ENCODE peak calls at places on chromosomes 4 and X, in five cellular contexts. One of them, this sample, is unnamed.

GRCh38 chrX:16671005-16671404 is 21.0 kb downstream of the S100G start:
- DNase-seq in coronary artery: no peak
- DNase-seq in CD8-positive, alpha-beta T cell: no peak
- DNase-seq in tibial nerve: peak
- DNase-seq in colonic mucosa: no peak
- DNase-seq in this sample: no peak

GRCh38 chr4:14520171-14520570 is 482.1 kb upstream of the CPEB2 start:
- DNase-seq in coronary artery: no peak
- DNase-seq in CD8-positive, alpha-beta T cell: no peak
- DNase-seq in tibial nerve: no peak
- DNase-seq in colonic mucosa: no peak
- DNase-seq in this sample: no peak

GRCh38 chr4:11514780-11515432 is 86.2 kb upstream of the HS3ST1 start:
- DNase-seq in coronary artery: no peak
- DNase-seq in CD8-positive, alpha-beta T cell: no peak
- DNase-seq in tibial nerve: no peak
- DNase-seq in colonic mucosa: no peak
- DNase-seq in this sample: no peak

GRCh38 chr4:145840162-145840768 is 98.4 kb downstream of the ZNF827 start:
- DNase-seq in coronary artery: no peak
- DNase-seq in CD8-positive, alpha-beta T cell: no peak
- DNase-seq in tibial nerve: no peak
- DNase-seq in colonic mucosa: no peak
- DNase-seq in this sample: peak

GRCh38 chrX:53317365-53318069 is 36.1 kb upstream of the IQSEC2 start:
- DNase-seq in coronary artery: no peak
- DNase-seq in CD8-positive, alpha-beta T cell: peak
- DNase-seq in tibial nerve: peak
- DNase-seq in colonic mucosa: peak
- DNase-seq in this sample: peak

GRCh38 chr4:35516102-35516501 is 728.2 kb downstream of the ARAP2 start:
- DNase-seq in coronary artery: no peak
- DNase-seq in CD8-positive, alpha-beta T cell: no peak
- DNase-seq in tibial nerve: no peak
- DNase-seq in colonic mucosa: no peak
- DNase-seq in this sample: no peak

GRCh38 chrX:69324851-69325250 is 159.6 kb upstream of the PJA1 start:
- DNase-seq in coronary artery: no peak
- DNase-seq in CD8-positive, alpha-beta T cell: peak
- DNase-seq in tibial nerve: no peak
- DNase-seq in colonic mucosa: no peak
- DNase-seq in this sample: no peak

GRCh38 chr4:174929346-174929745 is 11.2 kb downstream of the ADAM29 start:
- DNase-seq in coronary artery: no peak
- DNase-seq in CD8-positive, alpha-beta T cell: no peak
- DNase-seq in tibial nerve: no peak
- DNase-seq in colonic mucosa: no peak
- DNase-seq in this sample: no peak

GRCh38 chrX:128699716-128700285 is 647.6 kb upstream of the ACTRT1 start:
- DNase-seq in coronary artery: no peak
- DNase-seq in CD8-positive, alpha-beta T cell: no peak
- DNase-seq in tibial nerve: no peak
- DNase-seq in colonic mucosa: no peak
- DNase-seq in this sample: no peak

GRCh38 chr4:94410678-94411206 is 41.0 kb upstream of the PDLIM5 start:
- DNase-seq in coronary artery: peak
- DNase-seq in CD8-positive, alpha-beta T cell: no peak
- DNase-seq in tibial nerve: peak
- DNase-seq in colonic mucosa: no peak
- DNase-seq in this sample: no peak

GRCh38 chr4:167918077-167918476 is 174.3 kb upstream of the ANXA10 start:
- DNase-seq in coronary artery: no peak
- DNase-seq in CD8-positive, alpha-beta T cell: no peak
- DNase-seq in tibial nerve: no peak
- DNase-seq in colonic mucosa: no peak
- DNase-seq in this sample: no peak

GRCh38 chr4:185742766-185743165 is 69.2 kb downstream of the SORBS2 start:
- DNase-seq in coronary artery: no peak
- DNase-seq in CD8-positive, alpha-beta T cell: no peak
- DNase-seq in tibial nerve: no peak
- DNase-seq in colonic mucosa: no peak
- DNase-seq in this sample: no peak

GRCh38 chr4:61245321-61245720 is 45.2 kb downstream of the ADGRL3 start:
- DNase-seq in coronary artery: no peak
- DNase-seq in CD8-positive, alpha-beta T cell: no peak
- DNase-seq in tibial nerve: no peak
- DNase-seq in colonic mucosa: no peak
- DNase-seq in this sample: no peak

GRCh38 chr4:36651253-36651652 is 369.8 kb downstream of the DTHD1 start:
- DNase-seq in coronary artery: no peak
- DNase-seq in CD8-positive, alpha-beta T cell: no peak
- DNase-seq in tibial nerve: no peak
- DNase-seq in colonic mucosa: no peak
- DNase-seq in this sample: no peak

GRCh38 chr4:3911252-3911856 is 145.2 kb downstream of the ADRA2C start:
- DNase-seq in coronary artery: no peak
- DNase-seq in CD8-positive, alpha-beta T cell: no peak
- DNase-seq in tibial nerve: no peak
- DNase-seq in colonic mucosa: no peak
- DNase-seq in this sample: no peak

GRCh38 chrX:119570351-119570835 is 4.0 kb upstream of the UBE2A start:
- DNase-seq in coronary artery: no peak
- DNase-seq in CD8-positive, alpha-beta T cell: no peak
- DNase-seq in tibial nerve: no peak
- DNase-seq in colonic mucosa: no peak
- DNase-seq in this sample: no peak

GRCh38 chr4:38091636-38092035 is 131.4 kb downstream of the PTTG2 start:
- DNase-seq in coronary artery: no peak
- DNase-seq in CD8-positive, alpha-beta T cell: no peak
- DNase-seq in tibial nerve: no peak
- DNase-seq in colonic mucosa: no peak
- DNase-seq in this sample: no peak

GRCh38 chr4:150305995-150306394 is 227.8 kb downstream of the DCLK2 start:
- DNase-seq in coronary artery: no peak
- DNase-seq in CD8-positive, alpha-beta T cell: no peak
- DNase-seq in tibial nerve: no peak
- DNase-seq in colonic mucosa: no peak
- DNase-seq in this sample: no peak

GRCh38 chr4:22942920-22943559 is 250.3 kb downstream of the GBA3 start:
- DNase-seq in coronary artery: no peak
- DNase-seq in CD8-positive, alpha-beta T cell: no peak
- DNase-seq in tibial nerve: no peak
- DNase-seq in colonic mucosa: no peak
- DNase-seq in this sample: no peak

GRCh38 chr4:138209094-138209493 is 33.1 kb downstream of the SLC7A11 start:
- DNase-seq in coronary artery: no peak
- DNase-seq in CD8-positive, alpha-beta T cell: no peak
- DNase-seq in tibial nerve: no peak
- DNase-seq in colonic mucosa: no peak
- DNase-seq in this sample: no peak

GRCh38 chr4:79290376-79290775 is 35.5 kb downstream of the NAA11 start:
- DNase-seq in coronary artery: no peak
- DNase-seq in CD8-positive, alpha-beta T cell: no peak
- DNase-seq in tibial nerve: no peak
- DNase-seq in colonic mucosa: no peak
- DNase-seq in this sample: no peak

GRCh38 chr4:183074288-183074990 is 24.6 kb upstream of the WWC2 start:
- DNase-seq in coronary artery: no peak
- DNase-seq in CD8-positive, alpha-beta T cell: no peak
- DNase-seq in tibial nerve: no peak
- DNase-seq in colonic mucosa: no peak
- DNase-seq in this sample: no peak

GRCh38 chr4:56288663-56289062 is 98.6 kb downstream of the AASDH start:
- DNase-seq in coronary artery: no peak
- DNase-seq in CD8-positive, alpha-beta T cell: no peak
- DNase-seq in tibial nerve: no peak
- DNase-seq in colonic mucosa: no peak
- DNase-seq in this sample: no peak

GRCh38 chr4:148716361-148717063 is 274.3 kb upstream of the NR3C2 start:
- DNase-seq in coronary artery: no peak
- DNase-seq in CD8-positive, alpha-beta T cell: no peak
- DNase-seq in tibial nerve: no peak
- DNase-seq in colonic mucosa: no peak
- DNase-seq in this sample: no peak

GRCh38 chr4:26022346-26022891 is 108.4 kb downstream of the SMIM20 start:
- DNase-seq in coronary artery: no peak
- DNase-seq in CD8-positive, alpha-beta T cell: no peak
- DNase-seq in tibial nerve: no peak
- DNase-seq in colonic mucosa: no peak
- DNase-seq in this sample: no peak

GRCh38 chr4:26020896-26021295 is 106.9 kb downstream of the SMIM20 start:
- DNase-seq in coronary artery: no peak
- DNase-seq in CD8-positive, alpha-beta T cell: no peak
- DNase-seq in tibial nerve: no peak
- DNase-seq in colonic mucosa: no peak
- DNase-seq in this sample: no peak

GRCh38 chr4:26024079-26024478 is 110.1 kb downstream of the SMIM20 start:
- DNase-seq in coronary artery: no peak
- DNase-seq in CD8-positive, alpha-beta T cell: no peak
- DNase-seq in tibial nerve: no peak
- DNase-seq in colonic mucosa: no peak
- DNase-seq in this sample: no peak

GRCh38 chr4:26021417-26022345 is 107.7 kb downstream of the SMIM20 start:
- DNase-seq in coronary artery: no peak
- DNase-seq in CD8-positive, alpha-beta T cell: no peak
- DNase-seq in tibial nerve: no peak
- DNase-seq in colonic mucosa: no peak
- DNase-seq in this sample: no peak

GRCh38 chr4:26023191-26023972 is 109.4 kb downstream of the SMIM20 start:
- DNase-seq in coronary artery: no peak
- DNase-seq in CD8-positive, alpha-beta T cell: no peak
- DNase-seq in tibial nerve: no peak
- DNase-seq in colonic mucosa: no peak
- DNase-seq in this sample: no peak
- H3K4me3 ChIP-seq in coronary artery: no peak
- H3K4me3 ChIP-seq in CD8-positive, alpha-beta T cell: no peak
- H3K4me3 ChIP-seq in tibial nerve: no peak
- H3K4me3 ChIP-seq in colonic mucosa: no peak
- H3K4me3 ChIP-seq in this sample: no peak

GRCh38 chr4:26829018-26829417 is 31.6 kb upstream of the STIM2 start:
- DNase-seq in coronary artery: no peak
- DNase-seq in CD8-positive, alpha-beta T cell: no peak
- DNase-seq in tibial nerve: no peak
- DNase-seq in colonic mucosa: no peak
- DNase-seq in this sample: no peak
- H3K4me3 ChIP-seq in coronary artery: no peak
- H3K4me3 ChIP-seq in CD8-positive, alpha-beta T cell: no peak
- H3K4me3 ChIP-seq in tibial nerve: no peak
- H3K4me3 ChIP-seq in colonic mucosa: no peak
- H3K4me3 ChIP-seq in this sample: no peak

GRCh38 chrX:153644356-153645125 is 2.5 kb upstream of the DUSP9 start:
- DNase-seq in coronary artery: no peak
- DNase-seq in CD8-positive, alpha-beta T cell: peak
- DNase-seq in tibial nerve: no peak
- DNase-seq in colonic mucosa: no peak
- DNase-seq in this sample: no peak
- H3K4me3 ChIP-seq in coronary artery: peak
- H3K4me3 ChIP-seq in CD8-positive, alpha-beta T cell: no peak
- H3K4me3 ChIP-seq in tibial nerve: no peak
- H3K4me3 ChIP-seq in colonic mucosa: no peak
- H3K4me3 ChIP-seq in this sample: no peak

GRCh38 chrX:1481636-1482529 is 29.2 kb upstream of the ASMTL start:
- DNase-seq in coronary artery: peak
- DNase-seq in CD8-positive, alpha-beta T cell: peak
- DNase-seq in tibial nerve: peak
- DNase-seq in colonic mucosa: peak
- DNase-seq in this sample: peak
- H3K4me3 ChIP-seq in coronary artery: no peak
- H3K4me3 ChIP-seq in CD8-positive, alpha-beta T cell: peak
- H3K4me3 ChIP-seq in tibial nerve: no peak
- H3K4me3 ChIP-seq in colonic mucosa: no peak
- H3K4me3 ChIP-seq in this sample: peak